ENCODE peak calls at places on chromosomes 4 and X, in six cellular contexts. E is stomach, T is adipocyte, N is mucosa of descending colon, Q is GM23248, P is pancreas. W is an unnamed sample.

GRCh38 chrX:94216738-94217137 is 542.7 kb downstream of the FAM133A start:
- DNase-seq in E (no peak), T (no peak), N (no peak), Q (no peak), P (no peak), W (no peak)

GRCh38 chr4:86685401-86685800 is 91.3 kb downstream of the PTPN13 start:
- DNase-seq in E (no peak), T (peak; percentile 83), N (no peak), Q (peak; percentile 41), P (no peak), W (no peak)

GRCh38 chr4:108926058-108926457 is 163.2 kb upstream of the ETNPPL start:
- DNase-seq in E (no peak), T (peak; percentile 22), N (no peak), Q (peak; percentile 58), P (no peak), W (no peak)

GRCh38 chrX:4570141-4570540 is 856.7 kb upstream of the PRKX start:
- DNase-seq in E (peak; percentile 60), T (no peak), N (no peak), Q (no peak), P (peak; percentile 37), W (no peak)

GRCh38 chrX:133365886-133366611 is 49.2 kb downstream of the GPC4 start:
- DNase-seq in E (no peak), T (peak; percentile 52), N (no peak), Q (peak; percentile 50), P (no peak), W (no peak)

GRCh38 chrX:9635368-9635767 is 130.3 kb downstream of the GPR143 start:
- DNase-seq in E (no peak), T (no peak), N (no peak), Q (no peak), P (no peak), W (no peak)

GRCh38 chrX:50769389-50770063 is 44.5 kb downstream of the SHROOM4 start:
- DNase-seq in E (no peak), T (no peak), N (peak; percentile 47), Q (no peak), P (peak; percentile 2), W (no peak)

GRCh38 chr4:6378493-6379445 is 93.6 kb downstream of the PPP2R2C start:
- DNase-seq in E (no peak), T (no peak), N (peak; percentile 38), Q (no peak), P (no peak), W (no peak)

GRCh38 chrX:104112326-104112951 is at the start of gene ZCCHC18:
- DNase-seq in E (peak; percentile 28), T (peak; percentile 74), N (peak; percentile 66), Q (peak; percentile 66), P (no peak), W (peak; percentile 89)

GRCh38 chr4:10179957-10180602 is 63.5 kb upstream of the WDR1 start:
- DNase-seq in E (no peak), T (peak; percentile 10), N (no peak), Q (peak; percentile 67), P (no peak), W (no peak)

GRCh38 chr4:123144626-123145025 is 222.2 kb upstream of the NUDT6 start:
- DNase-seq in E (no peak), T (no peak), N (no peak), Q (no peak), P (no peak), W (no peak)

GRCh38 chr4:168993724-168994510 is 16.1 kb downstream of the CBR4 start:
- DNase-seq in E (no peak), T (peak; percentile 31), N (no peak), Q (peak; percentile 14), P (no peak), W (no peak)

GRCh38 chrX:12401252-12401651 is 263.0 kb downstream of the FRMPD4 start:
- DNase-seq in E (no peak), T (no peak), N (no peak), Q (no peak), P (no peak), W (no peak)

GRCh38 chrX:39718951-39719350 is 378.8 kb downstream of the BCOR start:
- DNase-seq in E (no peak), T (no peak), N (no peak), Q (peak; percentile 36), P (no peak), W (no peak)

GRCh38 chr4:1600211-1600780 is 83.8 kb downstream of the FAM53A start:
- DNase-seq in E (no peak), T (no peak), N (peak; percentile 29), Q (no peak), P (no peak), W (no peak)

GRCh38 chr4:3106339-3107186 is 32.1 kb downstream of the HTT start:
- DNase-seq in E (peak; percentile 90), T (peak; percentile 96), N (peak; percentile 85), Q (peak; percentile 95), P (peak; percentile 73), W (peak; percentile 86)

GRCh38 chr4:47313396-47313795 is 150.1 kb downstream of the COMMD8 start:
- DNase-seq in E (no peak), T (no peak), N (no peak), Q (no peak), P (no peak), W (no peak)

GRCh38 chr4:1204286-1204827 is 32.0 kb upstream of the SPON2 start:
- DNase-seq in E (peak; percentile 20), T (no peak), N (peak; percentile 54), Q (no peak), P (no peak), W (no peak)

GRCh38 chr4:83172371-83172770 is 57.8 kb upstream of the PLAC8 start:
- DNase-seq in E (no peak), T (no peak), N (no peak), Q (no peak), P (no peak), W (no peak)

GRCh38 chrX:115177941-115178340 is 11.3 kb upstream of the RBMXL3 start:
- DNase-seq in E (no peak), T (no peak), N (no peak), Q (peak; percentile 4), P (no peak), W (no peak)

GRCh38 chr4:7649741-7650531 is 215.2 kb upstream of the PSAPL1 start:
- DNase-seq in E (no peak), T (peak; percentile 45), N (peak; percentile 58), Q (peak; percentile 84), P (no peak), W (no peak)

GRCh38 chrX:24619647-24620046 is 27.5 kb downstream of the PCYT1B start:
- DNase-seq in E (no peak), T (peak; percentile 71), N (no peak), Q (peak; percentile 63), P (no peak), W (peak; percentile 52)

GRCh38 chr4:83217721-83218522 is 66.7 kb downstream of the COQ2 start:
- DNase-seq in E (peak; percentile 35), T (no peak), N (no peak), Q (no peak), P (no peak), W (no peak)

GRCh38 chr4:85697864-85698263 is 222.9 kb downstream of the ARHGAP24 start:
- DNase-seq in E (no peak), T (no peak), N (no peak), Q (no peak), P (no peak), W (no peak)

GRCh38 chrX:154428176-154429171 is at the start of gene ATP6AP1:
- DNase-seq in E (peak; percentile 93), T (peak; percentile 94), N (peak; percentile 96), Q (peak; percentile 93), P (peak; percentile 92), W (peak; percentile 95)

GRCh38 chr4:98653890-98654867 is 4.2 kb downstream of the TSPAN5 start:
- DNase-seq in E (no peak), T (peak; percentile 82), N (no peak), Q (peak; percentile 95), P (no peak), W (no peak)

GRCh38 chr4:47716017-47716416 is 121.8 kb downstream of the CORIN start:
- DNase-seq in E (no peak), T (no peak), N (no peak), Q (no peak), P (no peak), W (no peak)

GRCh38 chr4:110088670-110089069 is 109.7 kb downstream of the ELOVL6 start:
- DNase-seq in E (no peak), T (no peak), N (no peak), Q (peak; percentile 62), P (no peak), W (no peak)

GRCh38 chrX:23844502-23845138 is 61.6 kb downstream of the SAT1 start:
- DNase-seq in E (peak; percentile 29), T (no peak), N (no peak), Q (peak; percentile 3), P (no peak), W (no peak)

GRCh38 chrX:131827935-131828334 is 195.2 kb upstream of the STK26 start:
- DNase-seq in E (no peak), T (peak; percentile 23), N (no peak), Q (peak; percentile 19), P (no peak), W (peak; percentile 95)

GRCh38 chr4:76738081-76738931 is 159.6 kb downstream of the SOWAHB start:
- DNase-seq in E (no peak), T (peak; percentile 76), N (no peak), Q (peak; percentile 94), P (no peak), W (no peak)

GRCh38 chr4:185259719-185260118 is 50.3 kb downstream of the SNX25 start:
- DNase-seq in E (no peak), T (no peak), N (no peak), Q (no peak), P (no peak), W (no peak)
- H3K4me1 ChIP-seq in E (no peaks in the 10 kb centered on the region), T (peaks cover 10% of the 10 kb centered on the region), N (peaks cover 4% of the 10 kb centered on the region), Q (peaks cover 32% of the 10 kb centered on the region), P (no peaks in the 10 kb centered on the region), W (peaks cover 6% of the 10 kb centered on the region)

DNA sequence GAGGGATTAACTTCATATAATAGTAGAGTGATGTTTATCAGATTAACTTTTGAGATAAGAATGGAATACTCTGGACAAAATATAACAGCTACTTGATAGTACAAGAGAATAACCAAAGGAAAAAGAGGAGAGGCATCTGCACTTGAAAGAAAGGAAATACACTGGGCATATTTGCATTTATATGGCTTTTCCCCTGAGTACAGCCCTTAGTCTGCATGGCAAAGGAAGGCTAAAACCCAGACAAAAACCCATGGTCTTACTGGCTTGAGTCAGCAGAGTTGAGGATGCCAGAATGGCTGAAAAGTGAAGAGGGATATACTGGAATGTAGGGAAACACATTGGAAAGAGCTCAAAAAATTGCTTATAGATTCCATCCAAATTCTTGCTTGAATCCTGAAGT is 101.6 kb downstream of the COL4A5 start:
- DNase-seq in E (no peak), T (no peak), N (no peak), Q (no peak), P (no peak), W (peak; percentile 100)
- H3K36me3 ChIP-seq in E (no peaks in the 10 kb centered on the region), T (no peaks in the 10 kb centered on the region), N (no peaks in the 10 kb centered on the region), Q (no peaks in the 10 kb centered on the region), P (no peaks in the 10 kb centered on the region), W (no peaks in the 10 kb centered on the region)

GRCh38 chr4:158811704-158812103 is 42.9 kb downstream of the FNIP2 start:
- DNase-seq in E (peak; percentile 50), T (no peak), N (no peak), Q (no peak), P (no peak), W (no peak)
- H3K4me1 ChIP-seq in E (peaks cover 49% of the 10 kb centered on the region), T (peaks cover 40% of the 10 kb centered on the region), N (peaks cover 50% of the 10 kb centered on the region), Q (peaks cover 51% of the 10 kb centered on the region), P (peaks cover 65% of the 10 kb centered on the region), W (peaks cover 19% of the 10 kb centered on the region)

DNA sequence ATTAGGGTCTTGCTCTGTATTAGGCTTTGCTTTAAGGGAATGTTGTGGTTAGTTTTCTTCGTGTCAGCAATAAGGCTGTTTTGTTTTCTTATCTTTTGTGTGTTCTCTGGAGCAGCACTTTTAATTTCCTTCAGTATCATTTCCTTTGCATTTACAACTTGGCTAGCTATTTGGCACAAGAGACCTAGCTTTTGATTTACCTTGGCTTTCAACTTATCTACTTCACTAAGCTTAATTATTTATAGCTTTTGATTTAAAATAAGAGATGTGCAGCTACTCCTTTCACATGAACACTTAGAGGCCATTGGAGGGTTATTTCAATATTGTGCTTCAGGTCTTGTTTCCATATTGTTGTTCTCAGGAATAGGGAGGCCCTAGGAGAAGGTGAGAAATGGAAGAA is 68.2 kb downstream of the FAT4 start:
- DNase-seq in E (no peak), T (no peak), N (no peak), Q (no peak), P (no peak), W (no peak)
- H3K36me3 ChIP-seq in E (no peaks in the 10 kb centered on the region), T (no peaks in the 10 kb centered on the region), N (no peaks in the 10 kb centered on the region), Q (no peaks in the 10 kb centered on the region), P (no peaks in the 10 kb centered on the region), W (no peaks in the 10 kb centered on the region)